ENCODE peak calls at places on chromosomes 2 and 18, in four cellular contexts. R is H1, S is IMR-90, T is H9. I is an unnamed sample.

GRCh38 chr2:20282916-20283592 is 58.1 kb upstream of the SDC1 start:
- DNase-seq in R (no peak), S (peak), T (no peak), I (no peak)

GRCh38 chr2:109321570-109321969 is 192.6 kb downstream of the SH3RF3 start:
- DNase-seq in R (no peak), S (peak), T (no peak), I (no peak)

GRCh38 chr18:41687138-41687537 is 267.9 kb upstream of the PIK3C3 start:
- DNase-seq in R (no peak), S (no peak), T (no peak), I (no peak)

GRCh38 chr2:137467246-137467862 is 496.9 kb upstream of the HNMT start:
- DNase-seq in R (peak), S (no peak), T (peak), I (peak)

GRCh38 chr2:211860224-211860623 is 678.4 kb downstream of the ERBB4 start:
- DNase-seq in R (no peak), S (no peak), T (no peak), I (no peak)

GRCh38 chr18:35861367-35862114 is 110.9 kb upstream of the RMP24 start:
- DNase-seq in R (peak), S (no peak), T (no peak), I (peak)

GRCh38 chr2:62029910-62030309 is 124.4 kb downstream of the COMMD1 start:
- DNase-seq in R (no peak), S (no peak), T (no peak), I (no peak)

GRCh38 chr18:13366541-13366940 is 148.0 kb downstream of the LDLRAD4 start:
- DNase-seq in R (no peak), S (no peak), T (no peak), I (no peak)

GRCh38 chr18:52451252-52451651 is 111.3 kb downstream of the DCC start:
- DNase-seq in R (no peak), S (no peak), T (no peak), I (peak)

GRCh38 chr18:52160652-52161051 is 179.3 kb upstream of the DCC start:
- DNase-seq in R (no peak), S (no peak), T (peak), I (peak)

GRCh38 chr2:234840336-234840735 is 111.5 kb upstream of the SH3BP4 start:
- DNase-seq in R (no peak), S (peak), T (peak), I (peak)

GRCh38 chr2:200127852-200128251 is 172.5 kb downstream of the MAIP1 start:
- DNase-seq in R (no peak), S (peak), T (no peak), I (no peak)

GRCh38 chr2:1363367-1363766 is 49.9 kb upstream of the TPO start:
- DNase-seq in R (no peak), S (no peak), T (no peak), I (no peak)

GRCh38 chr18:56085561-56085960 is 497.6 kb upstream of the TCF4 start:
- DNase-seq in R (no peak), S (peak), T (no peak), I (no peak)

DNA sequence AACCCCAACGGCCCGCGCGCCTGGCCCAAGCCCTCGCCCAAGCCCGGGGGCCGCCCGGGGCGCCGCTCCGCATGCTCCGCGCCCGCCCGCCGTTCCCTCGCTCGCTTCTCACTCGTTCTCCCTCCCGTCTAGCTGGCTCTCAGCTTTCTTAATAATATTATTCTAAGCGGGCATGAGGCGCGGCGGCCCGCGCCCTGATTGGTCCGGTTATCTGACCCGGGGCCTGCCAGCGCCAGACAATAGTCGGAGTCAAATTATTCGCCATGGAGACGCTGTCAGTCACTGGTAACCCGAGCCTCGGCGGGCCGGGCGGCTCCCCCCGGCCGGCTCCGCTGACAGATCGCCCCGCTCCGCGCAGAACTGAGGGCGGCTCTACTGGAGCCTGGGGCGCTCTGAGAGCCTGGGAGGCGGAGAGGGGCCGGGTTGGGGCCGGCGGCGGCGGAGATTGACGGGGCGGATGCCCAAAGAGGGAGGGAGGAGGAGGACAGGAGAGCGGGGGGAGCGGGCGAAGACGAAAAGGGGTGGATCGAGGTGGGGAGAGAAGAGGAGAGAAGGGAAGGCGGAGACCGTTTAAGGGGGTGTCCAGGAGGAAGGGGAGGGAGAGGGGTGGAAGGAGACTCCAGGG is at the start of gene SIX2:
- DNase-seq in R (peak), S (peak), T (peak), I (peak)
- H2BK15ac ChIP-seq in R (peak), S (no peak), T (no peak), I (no peak)

DNA sequence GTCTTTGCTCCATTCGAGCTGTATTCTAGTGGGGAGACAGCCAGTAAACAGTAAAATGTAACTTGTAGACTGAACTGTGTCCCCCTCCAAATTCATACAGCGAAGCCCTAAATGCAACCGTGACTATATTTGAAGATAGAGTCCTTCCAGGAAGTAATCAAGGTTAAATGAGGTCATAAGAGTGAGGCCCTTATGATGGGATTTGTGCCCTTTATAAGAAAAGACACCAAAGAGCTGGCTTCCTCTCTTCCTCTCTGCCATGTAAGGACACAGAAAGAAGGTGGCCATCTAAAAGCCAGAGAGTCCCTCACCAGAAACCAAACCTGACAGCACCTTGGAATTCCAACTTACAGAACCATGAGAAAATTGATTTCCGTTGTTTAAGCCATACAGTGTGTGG is 31.4 kb downstream of the GPR75 start:
- DNase-seq in R (no peak), S (no peak), T (no peak), I (no peak)
- H3K56ac ChIP-seq in R (no peak), S (no peak), T (no peak), I (no peak)

GRCh38 chr2:12498286-12498685 is 218.4 kb upstream of the TRIB2 start:
- DNase-seq in R (no peak), S (no peak), T (no peak), I (no peak)

GRCh38 chr2:12495247-12495868 is 221.4 kb upstream of the TRIB2 start:
- DNase-seq in R (no peak), S (no peak), T (no peak), I (no peak)

GRCh38 chr2:12500899-12501298 is 215.8 kb upstream of the TRIB2 start:
- DNase-seq in R (no peak), S (no peak), T (no peak), I (no peak)

GRCh38 chr2:12501469-12502147 is 215.1 kb upstream of the TRIB2 start:
- DNase-seq in R (no peak), S (peak), T (no peak), I (no peak)

DNA sequence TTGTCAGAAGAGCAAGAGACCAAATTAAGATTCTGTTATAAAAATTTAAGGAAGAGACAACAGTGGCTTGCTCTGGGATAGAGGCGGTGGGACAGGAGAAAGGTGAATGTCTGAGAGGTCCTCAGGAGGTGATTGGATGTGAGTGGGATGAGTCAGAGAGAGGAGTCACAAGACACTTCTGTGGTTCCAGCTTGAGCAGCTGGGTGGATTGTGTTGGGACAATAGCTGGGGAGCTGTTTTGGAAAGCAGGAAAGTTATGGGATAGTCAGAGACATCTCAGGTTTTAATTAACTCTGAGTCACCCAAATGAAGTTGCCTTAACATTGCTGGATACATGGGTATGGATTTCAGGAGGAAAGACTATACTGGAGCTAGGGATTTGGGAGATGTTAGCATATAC is 218.0 kb upstream of the TRIB2 start:
- DNase-seq in R (no peak), S (peak), T (no peak), I (peak)
- H2BK15ac ChIP-seq in R (peak), S (no peak), T (no peak), I (no peak)

GRCh38 chr2:221495766-221496165 is 76.3 kb downstream of the EPHA4 start:
- DNase-seq in R (no peak), S (no peak), T (no peak), I (peak)

GRCh38 chr2:221492606-221493005 is 79.5 kb downstream of the EPHA4 start:
- DNase-seq in R (no peak), S (peak), T (no peak), I (no peak)

GRCh38 chr2:221490506-221491060 is 81.5 kb downstream of the EPHA4 start:
- DNase-seq in R (no peak), S (no peak), T (no peak), I (no peak)

GRCh38 chr2:221494556-221494955 is 77.5 kb downstream of the EPHA4 start:
- DNase-seq in R (no peak), S (no peak), T (no peak), I (peak)
- H3K56ac ChIP-seq in R (no peak), S (no peak), T (no peak), I (peak)

GRCh38 chr18:63082661-63083531 is 236.7 kb downstream of the BCL2 start:
- DNase-seq in R (no peak), S (no peak), T (no peak), I (no peak)
- H2BK15ac ChIP-seq in R (no peak), S (no peak), T (no peak), I (no peak)

GRCh38 chr18:49339146-49339545 is 121.3 kb downstream of the DYM start:
- DNase-seq in R (no peak), S (no peak), T (no peak), I (no peak)
- H3K56ac ChIP-seq in R (no peak), S (no peak), T (no peak), I (no peak)

GRCh38 chr18:77052297-77052645 is 80.3 kb downstream of the MBP start:
- DNase-seq in R (no peak), S (no peak), T (no peak), I (no peak)

GRCh38 chr18:77054288-77054605 is 78.3 kb downstream of the MBP start:
- DNase-seq in R (no peak), S (no peak), T (no peak), I (no peak)

GRCh38 chr18:77053616-77054287 is 78.8 kb downstream of the MBP start:
- DNase-seq in R (no peak), S (no peak), T (no peak), I (no peak)

GRCh38 chr18:77051581-77052296 is 80.8 kb downstream of the MBP start:
- DNase-seq in R (no peak), S (no peak), T (no peak), I (no peak)

GRCh38 chr18:77052656-77053309 is 79.8 kb downstream of the MBP start:
- DNase-seq in R (no peak), S (no peak), T (no peak), I (no peak)
- H2BK15ac ChIP-seq in R (no peak), S (no peak), T (no peak), I (no peak)

DNA sequence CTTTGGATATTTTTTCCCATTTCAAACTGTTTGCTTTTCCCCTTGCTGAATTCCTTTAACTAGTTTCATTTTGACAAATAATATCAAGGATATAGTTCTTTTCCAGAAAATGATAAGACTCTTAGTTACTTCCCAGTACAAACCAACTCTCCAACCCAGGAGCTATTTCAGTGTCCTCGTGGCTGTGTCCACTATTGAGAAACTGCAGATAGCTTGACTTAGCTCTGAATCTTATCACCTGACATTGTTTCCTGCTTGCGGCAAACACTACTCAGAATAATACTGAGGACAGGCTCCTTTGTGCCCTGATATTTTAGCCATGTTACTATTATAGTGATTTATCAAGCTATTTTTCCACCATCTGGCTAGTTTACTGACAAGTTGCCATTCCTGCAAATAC is 74.6 kb downstream of the KLF7 start:
- DNase-seq in R (no peak), S (no peak), T (no peak), I (no peak)
- H3K56ac ChIP-seq in R (no peak), S (no peak), T (no peak), I (no peak)

GRCh38 chr2:202148515-202149154 is 75.6 kb downstream of the KIAA2012 start:
- DNase-seq in R (no peak), S (no peak), T (peak), I (no peak)
- H2BK15ac ChIP-seq in R (peak), S (peak), T (no peak), I (no peak)

GRCh38 chr2:122651236-122651635 is 895.8 kb downstream of the TSN start:
- DNase-seq in R (no peak), S (no peak), T (no peak), I (no peak)
- H3K56ac ChIP-seq in R (no peak), S (no peak), T (no peak), I (no peak)